ENCODE peak calls at places on chromosomes 1 and 21, in five cellular contexts. G, V, B, X and M are unnamed samples.

GRCh38 chr21:38804617-38805281 is 980 bp upstream of the ETS2 start:
- DNase-seq in G (peak; percentile 94), V (peak; percentile 61), B (no peak), X (peak; percentile 76), M (peak; percentile 47)

GRCh38 chr1:234597894-234598293 is 12.1 kb downstream of the IRF2BP2 start:
- DNase-seq in B (peak; percentile 78), X (peak; percentile 69), G (no peak), V (peak; percentile 72), M (no peak)

GRCh38 chr1:205670611-205671430 is 9.5 kb downstream of the SLC45A3 start:
- DNase-seq in G (no peak), B (no peak), X (no peak), V (no peak), M (no peak)

GRCh38 chr1:218345673-218346390 is 696 bp downstream of the TGFB2 start:
- DNase-seq in B (peak; percentile 11), V (peak; percentile 80), G (peak; percentile 86), X (peak; percentile 76), M (peak; percentile 35)

GRCh38 chr1:205314986-205315618 is 6.4 kb downstream of the NUAK2 start:
- DNase-seq in V (no peak), G (no peak), X (no peak), B (peak; percentile 68), M (no peak)

GRCh38 chr1:241606544-241606943 is 33.6 kb downstream of the CHML start:
- DNase-seq in G (no peak), B (no peak), V (peak; percentile 46), X (peak; percentile 34), M (no peak)

GRCh38 chr1:31306278-31306677 is 9.4 kb downstream of the ZCCHC17 start:
- DNase-seq in G (no peak), B (no peak), V (peak; percentile 81), X (peak; percentile 96), M (no peak)

GRCh38 chr1:22767862-22768261 is 57.2 kb downstream of the EPHB2 start:
- DNase-seq in V (no peak), G (no peak), X (no peak), B (no peak), M (no peak)

GRCh38 chr1:46005594-46005993 is 126.8 kb downstream of the PIK3R3 start:
- DNase-seq in G (no peak), X (no peak), V (no peak), B (no peak), M (no peak)

GRCh38 chr1:51583532-51583931 is 33.4 kb upstream of the OSBPL9 start:
- DNase-seq in G (no peak), X (no peak), V (peak; percentile 88), B (no peak), M (no peak)

GRCh38 chr1:33466159-33466558 is 6.3 kb upstream of the ZSCAN20 start:
- DNase-seq in X (no peak), V (no peak), B (no peak), G (no peak), M (no peak)

GRCh38 chr21:43842742-43843141 is 22.3 kb upstream of the AGPAT3 start:
- DNase-seq in G (no peak), B (peak; percentile 26), V (no peak), X (peak; percentile 32), M (no peak)

GRCh38 chr1:54299037-54299436 is 99.1 kb downstream of the MRPL37 start:
- DNase-seq in G (no peak), B (no peak), V (no peak), X (no peak), M (no peak)

DNA sequence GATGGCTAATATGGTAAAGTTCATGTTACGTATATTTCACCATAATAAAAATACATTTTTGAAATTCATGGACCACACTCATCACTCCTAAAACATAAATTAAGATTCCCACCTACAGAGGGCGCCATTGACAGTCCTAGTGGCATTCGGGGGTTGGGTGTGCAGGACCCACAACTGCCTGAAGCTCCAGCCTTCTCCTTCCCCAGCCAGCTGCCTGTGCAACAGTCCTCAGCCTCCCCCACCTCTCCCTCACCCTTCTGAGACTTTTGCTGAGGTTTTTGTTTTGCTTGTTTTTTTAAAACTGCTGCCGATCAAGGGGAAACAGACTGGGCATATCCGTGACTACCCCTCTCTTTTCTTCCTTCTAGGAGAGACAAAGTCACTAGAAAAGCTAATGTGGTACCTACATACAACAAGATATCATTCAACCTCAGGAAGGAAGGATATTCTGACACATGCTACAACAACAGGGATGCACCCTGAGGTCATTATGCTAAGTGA is 9.3 kb upstream of the EVA1C start:
- DNase-seq in V (peak; percentile 69), B (peak; percentile 70), X (peak; percentile 84), G (no peak), M (peak; percentile 61)
- TF ChIP-seq CTCF in V (peak; percentile 64), B (peak; percentile 85), X (peak; percentile 70), G (peak; percentile 69), M (peak; percentile 59)

DNA sequence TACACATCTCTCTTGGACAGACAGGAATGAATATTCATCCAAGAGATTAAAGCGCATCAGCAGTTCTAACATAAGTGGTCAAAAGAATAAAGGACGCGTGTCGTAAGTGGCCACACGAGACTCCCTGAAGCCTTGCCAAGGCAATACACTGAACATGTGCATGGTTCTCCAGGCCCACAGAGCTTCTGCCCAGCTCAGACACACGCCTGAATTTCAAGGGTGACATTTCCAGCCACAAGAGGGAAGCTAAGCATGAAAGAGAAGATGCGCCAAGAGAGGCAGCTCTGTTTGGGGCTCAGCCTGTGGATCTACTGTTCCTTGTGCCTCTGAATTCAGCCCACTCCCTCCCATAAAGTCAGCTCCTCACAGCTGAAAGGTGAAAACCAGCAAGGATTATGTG is 47.1 kb downstream of the FAM78B start:
- DNase-seq in X (no peak), V (no peak), G (no peak), B (no peak), M (no peak)
- TF ChIP-seq CTCF in X (no peak), V (no peak), G (no peak), B (no peak), M (no peak)

GRCh38 chr1:184596950-184597651 is 157.6 kb downstream of the EDEM3 start:
- DNase-seq in B (no peak), X (no peak), V (no peak), G (no peak), M (no peak)
- TF ChIP-seq CTCF in B (peak; percentile 15), X (peak; percentile 25), V (no peak), G (no peak), M (no peak)

GRCh38 chr1:6602669-6603423 is at the start of gene KLHL21:
- DNase-seq in B (peak; percentile 75), X (peak; percentile 90), V (peak; percentile 91), G (peak; percentile 98), M (peak; percentile 74)

GRCh38 chr1:6600410-6601048 is 2.1 kb downstream of the KLHL21 start:
- DNase-seq in G (no peak), B (no peak), V (peak; percentile 25), X (peak; percentile 68), M (no peak)

GRCh38 chr1:6599141-6599975 is 3.3 kb downstream of the KLHL21 start:
- DNase-seq in V (no peak), G (peak; percentile 76), B (peak; percentile 61), X (no peak), M (no peak)

GRCh38 chr1:6601865-6602668 is 602 bp downstream of the KLHL21 start:
- DNase-seq in X (peak; percentile 67), V (peak; percentile 63), B (no peak), G (peak; percentile 88), M (peak; percentile 76)

DNA sequence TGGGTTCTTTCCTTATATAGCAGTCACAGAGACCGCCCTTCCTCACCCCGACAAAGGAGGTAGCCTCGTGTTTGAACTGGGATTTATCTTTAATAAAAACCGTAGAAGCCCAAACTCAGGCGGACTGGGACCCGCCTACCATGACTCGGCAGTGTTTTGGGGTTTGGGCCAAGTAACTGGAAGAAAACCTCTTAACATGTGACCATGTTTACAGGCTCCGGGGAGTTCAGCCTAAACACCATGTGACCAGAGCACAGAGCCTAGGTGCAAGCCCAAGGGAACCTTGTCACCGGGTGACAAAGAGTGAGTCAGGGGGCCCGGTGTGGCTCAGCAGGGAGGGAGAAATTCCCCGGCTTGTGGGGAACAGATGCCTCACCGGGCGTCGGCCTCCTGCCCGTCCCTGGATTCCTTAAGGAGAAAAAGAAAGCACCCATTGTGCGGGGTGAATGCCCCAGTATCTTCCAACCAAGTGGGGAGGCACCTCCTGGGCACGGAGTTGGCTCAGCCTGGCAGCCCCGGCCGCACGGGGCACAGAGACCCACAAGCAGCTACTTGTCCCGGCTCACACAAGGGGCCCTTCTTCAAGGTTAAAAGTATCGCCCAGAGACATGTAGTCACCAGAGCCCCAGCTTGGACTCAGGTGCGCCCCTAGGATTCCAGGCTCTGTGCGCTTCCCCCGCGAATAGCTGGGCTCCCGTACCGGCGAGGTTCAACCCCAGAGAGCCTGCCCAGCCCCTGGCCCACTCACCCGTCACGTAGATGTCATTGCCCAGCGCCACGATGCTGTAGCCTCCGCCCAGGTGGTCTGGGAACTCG is 1.4 kb downstream of the KLHL21 start:
- DNase-seq in X (peak; percentile 96), B (peak; percentile 55), G (peak; percentile 89), V (peak; percentile 91), M (peak; percentile 53)
- TF ChIP-seq CTCF in X (no peak), B (peak; percentile 43), G (no peak), V (no peak), M (no peak)

GRCh38 chr1:166133857-166134256 is 32.9 kb downstream of the FAM78B start:
- DNase-seq in G (no peak), X (no peak), B (no peak), V (no peak), M (no peak)

GRCh38 chr1:166136252-166136651 is 30.5 kb downstream of the FAM78B start:
- DNase-seq in X (no peak), V (no peak), G (no peak), B (no peak), M (no peak)

GRCh38 chr1:166136699-166137401 is 30.0 kb downstream of the FAM78B start:
- DNase-seq in B (no peak), V (no peak), G (no peak), X (no peak), M (no peak)

GRCh38 chr1:166132496-166132895 is 34.3 kb downstream of the FAM78B start:
- DNase-seq in G (no peak), X (no peak), V (no peak), B (no peak), M (no peak)

DNA sequence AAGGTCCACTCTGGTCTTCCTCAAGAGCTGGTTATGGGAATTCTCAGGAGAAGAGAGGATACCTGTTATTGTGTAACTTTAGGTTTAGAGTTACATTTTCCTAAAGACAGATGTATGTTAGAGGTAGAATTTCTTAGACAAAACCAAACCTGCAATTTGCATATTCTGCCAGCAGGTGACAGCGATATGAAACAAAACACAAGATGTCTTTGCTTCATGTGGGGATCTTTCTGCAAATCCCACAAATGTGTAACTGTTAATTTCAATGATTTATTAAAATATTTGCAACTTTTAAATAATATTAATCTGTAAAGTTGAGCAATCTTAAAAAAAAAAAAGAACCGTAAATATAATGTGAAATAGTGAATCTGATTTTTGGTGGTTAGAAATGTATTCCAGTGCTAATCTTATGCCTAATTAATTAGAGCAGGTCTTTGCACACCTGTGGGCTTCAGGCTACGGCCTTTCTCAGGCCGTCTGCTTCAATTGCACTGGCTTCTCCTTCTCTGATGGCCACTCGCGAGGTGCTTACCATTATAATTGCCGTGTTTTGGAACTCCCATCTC is 33.4 kb downstream of the FAM78B start:
- DNase-seq in G (no peak), V (peak; percentile 4), X (peak; percentile 1), B (peak; percentile 4), M (no peak)
- TF ChIP-seq CTCF in G (peak; percentile 25), V (peak; percentile 41), X (no peak), B (peak; percentile 70), M (peak; percentile 56)

GRCh38 chr1:166017395-166017794 is 149.4 kb downstream of the FAM78B start:
- DNase-seq in B (peak; percentile 5), G (no peak), V (no peak), X (no peak), M (no peak)
- TF ChIP-seq CTCF in B (peak; percentile 68), G (no peak), V (no peak), X (peak; percentile 28), M (no peak)